ENCODE peak calls at places on chromosomes 16 and 17, in eight cellular contexts. One of them, this sample, is unnamed.
A peak's percentile ranks its signal among the peaks of the same experiment; 100 is the strongest.

GRCh38 chr17:55783684-55784245 is 32.9 kb downstream of the PCTP start:
- DNase-seq in AG09309: peak; percentile 13
- DNase-seq in BJ: peak; percentile 40
- DNase-seq in fibroblast of mammary gland: peak; percentile 75
- DNase-seq in body of pancreas: peak; percentile 16
- DNase-seq in HFF-Myc: peak; percentile 27
- DNase-seq in CD4-positive, alpha-beta T cell: no peak
- DNase-seq in tibial artery: peak; percentile 84
- DNase-seq in this sample: no peak

GRCh38 chr17:27572665-27573064 is 58.3 kb upstream of the LGALS9 start:
- DNase-seq in AG09309: no peak
- DNase-seq in BJ: no peak
- DNase-seq in fibroblast of mammary gland: no peak
- DNase-seq in body of pancreas: no peak
- DNase-seq in HFF-Myc: no peak
- DNase-seq in CD4-positive, alpha-beta T cell: no peak
- DNase-seq in tibial artery: no peak
- DNase-seq in this sample: no peak

GRCh38 chr16:425740-426114 is 278 bp downstream of the RAB11FIP3 start:
- DNase-seq in AG09309: no peak
- DNase-seq in BJ: no peak
- DNase-seq in fibroblast of mammary gland: no peak
- DNase-seq in body of pancreas: no peak
- DNase-seq in HFF-Myc: no peak
- DNase-seq in CD4-positive, alpha-beta T cell: no peak
- DNase-seq in tibial artery: no peak
- DNase-seq in this sample: no peak

GRCh38 chr16:66885491-66885890 is 5.2 kb downstream of the PDP2 start:
- DNase-seq in AG09309: no peak
- DNase-seq in BJ: no peak
- DNase-seq in fibroblast of mammary gland: no peak
- DNase-seq in body of pancreas: no peak
- DNase-seq in HFF-Myc: no peak
- DNase-seq in CD4-positive, alpha-beta T cell: no peak
- DNase-seq in tibial artery: no peak
- DNase-seq in this sample: no peak

GRCh38 chr17:35373532-35373983 is at the start of gene SLFN11:
- DNase-seq in AG09309: peak; percentile 94
- DNase-seq in BJ: peak; percentile 67
- DNase-seq in fibroblast of mammary gland: peak; percentile 97
- DNase-seq in body of pancreas: peak; percentile 57
- DNase-seq in HFF-Myc: peak; percentile 43
- DNase-seq in CD4-positive, alpha-beta T cell: peak; percentile 62
- DNase-seq in tibial artery: peak; percentile 92
- DNase-seq in this sample: peak; percentile 93

GRCh38 chr16:19232988-19233387 is 52.5 kb upstream of the CLEC19A start:
- DNase-seq in AG09309: no peak
- DNase-seq in BJ: no peak
- DNase-seq in fibroblast of mammary gland: no peak
- DNase-seq in body of pancreas: no peak
- DNase-seq in HFF-Myc: no peak
- DNase-seq in CD4-positive, alpha-beta T cell: no peak
- DNase-seq in tibial artery: no peak
- DNase-seq in this sample: no peak

GRCh38 chr17:50177983-50178834 is 12.4 kb downstream of the SGCA start:
- DNase-seq in AG09309: peak; percentile 97
- DNase-seq in BJ: peak; percentile 93
- DNase-seq in fibroblast of mammary gland: peak; percentile 98
- DNase-seq in body of pancreas: peak; percentile 81
- DNase-seq in HFF-Myc: peak; percentile 90
- DNase-seq in CD4-positive, alpha-beta T cell: peak; percentile 27
- DNase-seq in tibial artery: peak; percentile 97
- DNase-seq in this sample: peak; percentile 92

GRCh38 chr17:77316651-77317050 is 175.9 kb downstream of the SEC14L1 start:
- DNase-seq in AG09309: no peak
- DNase-seq in BJ: no peak
- DNase-seq in fibroblast of mammary gland: no peak
- DNase-seq in body of pancreas: no peak
- DNase-seq in HFF-Myc: no peak
- DNase-seq in CD4-positive, alpha-beta T cell: no peak
- DNase-seq in tibial artery: no peak
- DNase-seq in this sample: no peak

GRCh38 chr16:53022374-53022773 is 30.3 kb downstream of the CHD9NB start:
- DNase-seq in AG09309: no peak
- DNase-seq in BJ: no peak
- DNase-seq in fibroblast of mammary gland: peak; percentile 52
- DNase-seq in body of pancreas: peak; percentile 26
- DNase-seq in HFF-Myc: peak; percentile 24
- DNase-seq in CD4-positive, alpha-beta T cell: no peak
- DNase-seq in tibial artery: no peak
- DNase-seq in this sample: peak; percentile 7

DNA sequence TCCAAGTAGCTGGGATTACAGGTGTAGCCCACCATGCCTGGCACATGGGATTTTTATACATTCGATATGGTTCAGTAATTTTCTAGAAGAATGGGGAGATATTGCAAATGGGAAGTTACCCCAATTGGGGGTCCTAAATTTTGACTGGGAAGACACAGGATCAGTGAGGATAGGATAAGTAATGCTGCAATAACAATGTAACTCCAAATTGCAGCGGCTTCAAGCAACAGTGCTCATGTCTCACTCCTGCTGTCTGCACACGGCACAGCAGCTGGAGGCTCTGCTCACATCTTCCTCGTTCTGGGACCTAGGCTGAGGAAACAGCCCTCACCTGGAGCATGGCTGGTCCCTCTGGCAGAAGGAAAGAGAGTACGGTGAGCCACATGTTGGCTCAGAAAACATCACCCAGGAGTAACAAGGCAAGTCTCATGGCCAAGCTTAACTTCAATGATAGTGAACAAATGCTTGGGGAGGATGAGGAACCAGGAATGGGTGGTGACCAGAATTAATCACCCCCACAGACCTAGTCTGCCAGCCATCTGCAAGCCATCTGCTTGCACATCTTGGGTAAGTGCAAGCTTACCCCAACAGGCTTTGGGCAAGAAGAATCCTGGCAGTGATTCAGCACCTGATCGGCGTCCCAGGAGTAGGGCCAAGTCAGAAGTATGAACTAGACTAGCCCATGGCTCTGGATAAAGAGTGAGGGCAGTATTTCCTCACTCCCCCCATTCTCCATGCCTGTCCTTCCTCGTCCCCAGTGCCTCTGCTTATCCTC is 229.2 kb downstream of the COPRS start:
- DNase-seq in AG09309: peak; percentile 81
- DNase-seq in BJ: peak; percentile 55
- DNase-seq in fibroblast of mammary gland: peak; percentile 98
- DNase-seq in body of pancreas: no peak
- DNase-seq in HFF-Myc: peak; percentile 93
- DNase-seq in CD4-positive, alpha-beta T cell: no peak
- DNase-seq in tibial artery: no peak
- DNase-seq in this sample: peak; percentile 62
- TF ChIP-seq CTCF in AG09309: no peak
- TF ChIP-seq CTCF in BJ: no peak
- TF ChIP-seq CTCF in fibroblast of mammary gland: no peak
- TF ChIP-seq CTCF in body of pancreas: no peak
- TF ChIP-seq CTCF in HFF-Myc: no peak
- TF ChIP-seq CTCF in CD4-positive, alpha-beta T cell: no peak
- TF ChIP-seq CTCF in tibial artery: no peak
- TF ChIP-seq CTCF in this sample: no peak

GRCh38 chr17:56834380-56835258 is 668 bp downstream of the DGKE start:
- DNase-seq in AG09309: no peak
- DNase-seq in BJ: no peak
- DNase-seq in fibroblast of mammary gland: no peak
- DNase-seq in body of pancreas: peak; percentile 58
- DNase-seq in HFF-Myc: no peak
- DNase-seq in CD4-positive, alpha-beta T cell: peak; percentile 58
- DNase-seq in tibial artery: peak; percentile 72
- DNase-seq in this sample: no peak
- TF ChIP-seq CTCF in AG09309: no peak
- TF ChIP-seq CTCF in BJ: peak; percentile 19
- TF ChIP-seq CTCF in fibroblast of mammary gland: no peak
- TF ChIP-seq CTCF in body of pancreas: no peak
- TF ChIP-seq CTCF in HFF-Myc: no peak
- TF ChIP-seq CTCF in CD4-positive, alpha-beta T cell: no peak
- TF ChIP-seq CTCF in tibial artery: no peak
- TF ChIP-seq CTCF in this sample: no peak

DNA sequence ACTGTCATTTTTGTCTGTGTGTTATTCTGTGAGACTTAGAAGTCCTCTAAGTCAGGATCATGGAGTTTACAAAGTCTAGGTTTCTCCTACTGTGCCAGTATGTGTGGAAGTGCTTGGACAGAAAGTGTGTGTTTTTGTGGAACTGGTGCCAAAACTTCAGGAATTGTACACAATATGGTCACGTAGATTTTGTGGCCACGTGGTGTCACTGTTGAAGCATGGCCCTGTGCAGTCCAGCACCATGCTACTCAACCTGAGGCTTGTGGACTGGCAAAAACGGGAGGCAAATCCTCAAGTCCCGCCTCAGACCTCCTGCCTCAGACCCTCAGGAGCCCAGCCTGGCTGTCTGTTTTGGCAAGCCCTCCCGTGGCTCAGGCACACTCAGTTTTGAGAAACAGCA is 16.7 kb upstream of the ALKBH5 start:
- DNase-seq in AG09309: no peak
- DNase-seq in BJ: no peak
- DNase-seq in fibroblast of mammary gland: peak; percentile 39
- DNase-seq in body of pancreas: peak; percentile 34
- DNase-seq in HFF-Myc: no peak
- DNase-seq in CD4-positive, alpha-beta T cell: no peak
- DNase-seq in tibial artery: no peak
- DNase-seq in this sample: no peak
- TF ChIP-seq CTCF in AG09309: no peak
- TF ChIP-seq CTCF in BJ: no peak
- TF ChIP-seq CTCF in fibroblast of mammary gland: peak; percentile 8
- TF ChIP-seq CTCF in body of pancreas: no peak
- TF ChIP-seq CTCF in HFF-Myc: peak; percentile 9
- TF ChIP-seq CTCF in CD4-positive, alpha-beta T cell: no peak
- TF ChIP-seq CTCF in tibial artery: no peak
- TF ChIP-seq CTCF in this sample: no peak

DNA sequence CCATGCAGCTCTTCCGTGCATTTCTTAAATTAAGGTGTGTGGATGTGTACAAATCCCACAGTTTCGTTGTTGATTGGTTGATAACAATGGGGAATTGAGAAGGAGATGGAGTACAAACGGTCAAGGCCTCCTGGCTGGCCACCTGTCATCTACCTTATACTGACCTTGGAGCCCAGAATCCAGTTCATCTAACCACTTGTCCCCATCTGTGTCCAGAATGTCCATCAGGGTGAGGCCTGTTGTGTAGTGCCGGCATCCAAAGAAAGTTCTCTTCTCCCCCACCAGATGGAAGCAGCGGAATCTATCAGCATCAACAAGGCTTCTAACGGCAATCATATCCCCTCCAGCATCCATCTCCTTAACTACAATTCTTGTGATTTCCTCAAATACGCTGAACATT is 1.5 kb downstream of the GSDMB start:
- DNase-seq in AG09309: no peak
- DNase-seq in BJ: no peak
- DNase-seq in fibroblast of mammary gland: peak; percentile 28
- DNase-seq in body of pancreas: no peak
- DNase-seq in HFF-Myc: no peak
- DNase-seq in CD4-positive, alpha-beta T cell: no peak
- DNase-seq in tibial artery: no peak
- DNase-seq in this sample: no peak
- TF ChIP-seq CTCF in AG09309: peak; percentile 23
- TF ChIP-seq CTCF in BJ: peak; percentile 22
- TF ChIP-seq CTCF in fibroblast of mammary gland: peak; percentile 32
- TF ChIP-seq CTCF in body of pancreas: no peak
- TF ChIP-seq CTCF in HFF-Myc: peak; percentile 18
- TF ChIP-seq CTCF in CD4-positive, alpha-beta T cell: no peak
- TF ChIP-seq CTCF in tibial artery: no peak
- TF ChIP-seq CTCF in this sample: peak; percentile 41

GRCh38 chr16:25834101-25834500 is 142.3 kb downstream of the HS3ST4 start:
- DNase-seq in AG09309: no peak
- DNase-seq in BJ: no peak
- DNase-seq in fibroblast of mammary gland: no peak
- DNase-seq in body of pancreas: no peak
- DNase-seq in HFF-Myc: no peak
- DNase-seq in CD4-positive, alpha-beta T cell: no peak
- DNase-seq in tibial artery: no peak
- DNase-seq in this sample: no peak

GRCh38 chr16:25841776-25842175 is 150.0 kb downstream of the HS3ST4 start:
- DNase-seq in AG09309: no peak
- DNase-seq in BJ: no peak
- DNase-seq in fibroblast of mammary gland: no peak
- DNase-seq in body of pancreas: no peak
- DNase-seq in HFF-Myc: no peak
- DNase-seq in CD4-positive, alpha-beta T cell: no peak
- DNase-seq in tibial artery: no peak
- DNase-seq in this sample: no peak

GRCh38 chr16:25838724-25839186 is 147.0 kb downstream of the HS3ST4 start:
- DNase-seq in AG09309: peak; percentile 11
- DNase-seq in BJ: peak; percentile 4
- DNase-seq in fibroblast of mammary gland: peak; percentile 59
- DNase-seq in body of pancreas: peak; percentile 27
- DNase-seq in HFF-Myc: peak; percentile 1
- DNase-seq in CD4-positive, alpha-beta T cell: no peak
- DNase-seq in tibial artery: no peak
- DNase-seq in this sample: peak; percentile 13
- TF ChIP-seq CTCF in AG09309: peak; percentile 72
- TF ChIP-seq CTCF in BJ: peak; percentile 73
- TF ChIP-seq CTCF in fibroblast of mammary gland: peak; percentile 61
- TF ChIP-seq CTCF in body of pancreas: peak; percentile 49
- TF ChIP-seq CTCF in HFF-Myc: peak; percentile 59
- TF ChIP-seq CTCF in CD4-positive, alpha-beta T cell: peak; percentile 79
- TF ChIP-seq CTCF in tibial artery: peak; percentile 54
- TF ChIP-seq CTCF in this sample: peak; percentile 69